ENCODE peak calls at places on chromosomes 7 and 10, in ten cellular contexts. U, L, Z, C, J, H, G, T, X and E are unnamed samples.

GRCh38 chr10:86060386-86061280 is 306.0 kb downstream of the GRID1 start:
- DNase-seq in Z (no peak), X (no peak), J (no peak), C (no peak), L (no peak), U (no peak), G (no peak), T (no peak), H (no peak), E (no peak)

GRCh38 chr7:28343462-28343861 is 68.9 kb upstream of the CREB5 start:
- DNase-seq in T (no peak), C (no peak), Z (no peak), L (no peak), J (no peak), H (no peak), G (no peak), U (no peak), X (no peak), E (no peak)

GRCh38 chr7:159025161-159025779 is 119.4 kb downstream of the VIPR2 start:
- DNase-seq in G (no peak), J (no peak), Z (no peak), L (no peak), T (peak; percentile 46), X (no peak), C (peak; percentile 15), U (no peak), H (no peak), E (no peak)

GRCh38 chr10:71247804-71248203 is 35.4 kb downstream of the UNC5B start:
- DNase-seq in J (no peak), U (no peak), C (no peak), T (no peak), L (no peak), Z (no peak), G (no peak), H (no peak), X (no peak), E (no peak)

GRCh38 chr7:121259826-121260225 is 69.0 kb upstream of the WNT16 start:
- DNase-seq in U (no peak), X (no peak), L (no peak), J (no peak), C (no peak), T (no peak), G (no peak), H (no peak), Z (no peak), E (no peak)

GRCh38 chr10:55466806-55467504 is 665.9 kb upstream of the PCDH15 start:
- DNase-seq in U (no peak), C (no peak), H (no peak), J (no peak), G (no peak), Z (no peak), L (no peak), X (no peak), T (no peak), E (no peak)

GRCh38 chr7:1693991-1694524 is 24.0 kb downstream of the ELFN1 start:
- DNase-seq in T (peak; percentile 41), C (peak; percentile 11), Z (no peak), U (peak; percentile 18), X (peak; percentile 87), L (peak; percentile 25), H (no peak), G (peak; percentile 15), J (peak; percentile 58), E (no peak)

GRCh38 chr10:72075184-72076115 is 12.9 kb downstream of the SPOCK2 start:
- DNase-seq in X (no peak), Z (no peak), L (no peak), U (no peak), J (no peak), C (no peak), H (no peak), G (no peak), T (peak; percentile 39), E (no peak)

GRCh38 chr10:103921750-103922195 is 3.8 kb upstream of the STN1 start:
- DNase-seq in U (no peak), T (no peak), H (peak; percentile 17), C (no peak), G (no peak), Z (no peak), L (no peak), J (no peak), X (peak; percentile 62), E (peak; percentile 53)

GRCh38 chr10:48564466-48565150 is 40.3 kb downstream of the ARHGAP22 start:
- DNase-seq in U (no peak), Z (no peak), J (no peak), H (no peak), T (no peak), G (no peak), X (no peak), L (no peak), C (no peak), E (no peak)

GRCh38 chr7:141567465-141567864 is 16.3 kb downstream of the AGK start:
- DNase-seq in U (no peak), J (no peak), H (no peak), G (no peak), C (no peak), X (no peak), T (no peak), Z (no peak), L (no peak), E (no peak)
- H3K4me1 ChIP-seq in U (no peaks in the 10 kb centered on the region), J (peaks cover 2% of the 10 kb centered on the region), H (peaks cover 2% of the 10 kb centered on the region), G (no peaks in the 10 kb centered on the region), C (no peaks in the 10 kb centered on the region), X (peaks cover 3% of the 10 kb centered on the region), T (no peaks in the 10 kb centered on the region), Z (peaks cover 2% of the 10 kb centered on the region), L (peaks cover 20% of the 10 kb centered on the region), E (no peaks in the 10 kb centered on the region)

GRCh38 chr7:88307841-88308240 is 1.1 kb upstream of the STEAP4 start:
- DNase-seq in H (peak; percentile 67), U (no peak), X (no peak), Z (no peak), T (no peak), L (no peak), C (no peak), J (no peak), G (no peak), E (no peak)

GRCh38 chr7:88310950-88311674 is 4.4 kb upstream of the STEAP4 start:
- DNase-seq in T (no peak), H (no peak), C (no peak), G (no peak), U (no peak), X (no peak), J (no peak), L (no peak), Z (no peak), E (no peak)

GRCh38 chr7:88311675-88312036 is 5.0 kb upstream of the STEAP4 start:
- DNase-seq in Z (no peak), H (peak; percentile 11), L (no peak), U (no peak), G (no peak), C (no peak), J (no peak), T (no peak), X (no peak), E (no peak)

GRCh38 chr7:88312061-88312663 is 5.5 kb upstream of the STEAP4 start:
- DNase-seq in J (peak; percentile 78), X (no peak), C (no peak), H (peak; percentile 64), U (no peak), G (peak; percentile 48), Z (no peak), L (peak; percentile 77), T (no peak), E (no peak)

GRCh38 chr7:88309845-88310244 is 3.2 kb upstream of the STEAP4 start:
- DNase-seq in G (no peak), H (no peak), C (no peak), J (no peak), T (no peak), X (no peak), Z (no peak), U (peak; percentile 60), L (no peak), E (no peak)
- H3K4me3 ChIP-seq in G (no peak overlapping the region), H (no peak overlapping the region), C (no peak overlapping the region), J (no peak overlapping the region), T (no peak overlapping the region), X (no peak overlapping the region), Z (no peak overlapping the region), U (no peak overlapping the region), L (no peak overlapping the region), E (no peak overlapping the region)

GRCh38 chr7:108094933-108095710 is 35.0 kb downstream of the LAMB4 start:
- DNase-seq in Z (no peak), H (peak; percentile 93), X (no peak), T (no peak), J (peak; percentile 46), L (no peak), C (peak; percentile 46), U (peak; percentile 80), G (peak; percentile 81), E (peak; percentile 72)

GRCh38 chr7:108094375-108094774 is 35.8 kb downstream of the LAMB4 start:
- DNase-seq in U (no peak), J (no peak), G (no peak), T (no peak), Z (no peak), L (no peak), H (no peak), C (no peak), X (no peak), E (no peak)

GRCh38 chr7:108093903-108094302 is 36.3 kb downstream of the LAMB4 start:
- DNase-seq in C (no peak), L (no peak), T (no peak), Z (no peak), J (peak; percentile 26), G (no peak), X (no peak), H (no peak), U (no peak), E (no peak)

GRCh38 chr7:108091461-108091831 is 38.7 kb downstream of the LAMB4 start:
- DNase-seq in Z (no peak), X (no peak), J (no peak), C (no peak), U (peak; percentile 45), T (no peak), H (peak; percentile 32), G (no peak), L (no peak), E (no peak)

DNA sequence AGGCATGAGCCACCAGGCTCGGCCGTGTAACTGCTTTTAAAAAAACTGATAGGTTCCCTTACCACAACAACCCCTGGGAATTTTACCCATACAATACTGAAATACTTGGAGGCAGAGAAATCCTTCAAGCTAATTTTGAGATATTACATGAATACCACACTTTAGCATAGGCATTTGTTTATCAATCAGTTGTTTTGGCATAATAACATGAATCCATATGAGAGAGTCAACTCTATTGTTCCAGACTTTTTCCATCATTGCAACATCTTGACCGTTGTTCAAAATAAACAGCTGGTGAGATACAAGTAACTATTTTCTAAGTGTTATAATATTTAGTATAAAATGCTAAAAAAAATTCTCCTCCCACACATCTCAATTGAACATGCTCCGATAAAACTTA is 36.8 kb downstream of the LAMB4 start:
- DNase-seq in C (no peak), Z (no peak), H (no peak), X (no peak), T (no peak), L (no peak), J (no peak), G (no peak), U (no peak), E (no peak)
- H3K4me1 ChIP-seq in C (peaks cover 10% of the 10 kb centered on the region), Z (no peaks in the 10 kb centered on the region), H (peaks cover 17% of the 10 kb centered on the region), X (no peaks in the 10 kb centered on the region), T (peaks cover 28% of the 10 kb centered on the region), L (peaks cover 14% of the 10 kb centered on the region), J (peaks cover 5% of the 10 kb centered on the region), G (no peaks in the 10 kb centered on the region), U (peaks cover 20% of the 10 kb centered on the region), E (peaks cover 2% of the 10 kb centered on the region)

DNA sequence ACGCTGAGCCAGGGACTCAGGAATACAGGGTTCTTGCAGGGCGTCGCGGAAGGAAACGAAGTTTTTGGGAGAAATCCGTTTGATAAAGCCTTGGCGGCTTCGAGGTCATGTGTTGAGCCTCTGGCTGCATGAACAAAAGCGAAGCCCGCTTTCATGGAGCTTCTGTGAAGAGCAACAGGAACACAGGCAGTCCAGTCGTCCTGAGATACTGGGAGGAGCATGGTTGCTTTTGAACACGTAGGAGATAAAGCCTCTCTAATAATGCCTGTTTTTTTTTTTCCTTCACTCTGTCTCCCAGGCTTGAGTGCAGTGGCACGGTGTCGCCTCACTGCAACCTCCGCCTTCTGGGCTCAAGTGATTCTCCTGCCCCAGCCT is 455 bp upstream of the ZNF32 start:
- DNase-seq in U (no peak), C (no peak), H (no peak), Z (no peak), X (no peak), G (no peak), T (no peak), L (no peak), J (no peak), E (no peak)
- H3K4me3 ChIP-seq in U (peak overlapping the region; percentile 80), C (peak overlapping the region; percentile 61), H (peak overlapping the region; percentile 65), Z (peak overlapping the region; percentile 67), X (peak overlapping the region; percentile 83), G (peak overlapping the region; percentile 89), T (peak overlapping the region; percentile 74), L (peak overlapping the region; percentile 61), J (peak overlapping the region; percentile 89), E (no peak overlapping the region)